ENCODE peak calls at places on chromosomes 1 and 21, in nine cellular contexts. C, G, H, O, W, I, Y, X and E are unnamed samples.

GRCh38 chr1:14929547-14930223 is 223.9 kb upstream of the TMEM51 start:
- DNase-seq in C (no peak), G (no peak), H (no peak), O (peak), W (no peak), I (peak), Y (no peak), X (peak), E (peak)

GRCh38 chr1:14947421-14947820 is 206.1 kb upstream of the TMEM51 start:
- DNase-seq in C (no peak), G (no peak), H (no peak), O (no peak), W (no peak), I (no peak), Y (no peak), X (no peak), E (no peak)

GRCh38 chr1:6000444-6001288 is 8.4 kb upstream of the NPHP4 start:
- DNase-seq in C (no peak), G (no peak), H (no peak), O (no peak), W (no peak), I (no peak), Y (no peak), X (no peak), E (no peak)

GRCh38 chr1:14924455-14925325 is 228.9 kb upstream of the TMEM51 start:
- DNase-seq in C (peak), G (no peak), H (no peak), O (no peak), W (no peak), I (no peak), Y (no peak), X (peak), E (peak)

GRCh38 chr1:234721476-234722266 is 111.7 kb upstream of the IRF2BP2 start:
- DNase-seq in C (peak), G (no peak), H (no peak), O (peak), W (peak), I (no peak), Y (no peak), X (peak), E (peak)

GRCh38 chr21:45390831-45391742 is 13.9 kb upstream of the COL18A1 start:
- DNase-seq in C (no peak), G (no peak), H (no peak), O (no peak), W (no peak), I (no peak), Y (no peak), X (no peak), E (no peak)

GRCh38 chr1:11501906-11502485 is 23.0 kb downstream of the DISP3 start:
- DNase-seq in C (no peak), G (no peak), H (no peak), O (no peak), W (no peak), I (no peak), Y (no peak), X (no peak), E (no peak)

GRCh38 chr1:4693891-4694290 is 39.5 kb downstream of the AJAP1 start:
- DNase-seq in C (no peak), G (no peak), H (no peak), O (no peak), W (no peak), I (no peak), Y (no peak), X (no peak), E (no peak)

GRCh38 chr1:69263982-69264381 is 303.7 kb upstream of the LRRC7 start:
- DNase-seq in C (no peak), G (no peak), H (no peak), O (no peak), W (no peak), I (peak), Y (no peak), X (peak), E (peak)

GRCh38 chr1:22045604-22046228 is 6.8 kb upstream of the CDC42 start:
- DNase-seq in C (no peak), G (no peak), H (no peak), O (no peak), W (no peak), I (no peak), Y (no peak), X (peak), E (no peak)

GRCh38 chr21:15874610-15875009 is 144.8 kb downstream of the USP25 start:
- DNase-seq in C (no peak), G (no peak), H (no peak), O (no peak), W (no peak), I (no peak), Y (no peak), X (peak), E (no peak)

GRCh38 chr1:156497078-156497742 is 3.4 kb downstream of the MEF2D start:
- DNase-seq in C (peak), G (no peak), H (no peak), O (no peak), W (no peak), I (no peak), Y (no peak), X (no peak), E (no peak)

GRCh38 chr1:234680331-234680904 is 70.4 kb upstream of the IRF2BP2 start:
- DNase-seq in C (no peak), G (no peak), H (no peak), O (no peak), W (no peak), I (no peak), Y (no peak), X (no peak), E (no peak)

GRCh38 chr1:177122869-177123268 is 41.6 kb downstream of the ASTN1 start:
- DNase-seq in C (no peak), G (no peak), H (no peak), O (no peak), W (no peak), I (no peak), Y (no peak), X (no peak), E (no peak)

GRCh38 chr1:218462116-218462515 is 117.0 kb downstream of the TGFB2 start:
- DNase-seq in C (no peak), G (no peak), H (no peak), O (no peak), W (no peak), I (no peak), Y (no peak), X (no peak), E (no peak)

GRCh38 chr1:29962831-29963247 is 726.5 kb downstream of the PTPRU start:
- DNase-seq in C (no peak), G (no peak), H (no peak), O (no peak), W (no peak), I (no peak), Y (no peak), X (no peak), E (no peak)

GRCh38 chr1:65412984-65413375 is 7.5 kb upstream of the LEPR start:
- DNase-seq in C (peak), G (no peak), H (no peak), O (peak), W (no peak), I (no peak), Y (no peak), X (peak), E (no peak)

GRCh38 chr1:51417496-51418383 is 87.4 kb upstream of the TTC39A start:
- DNase-seq in C (no peak), G (no peak), H (no peak), O (no peak), W (no peak), I (no peak), Y (no peak), X (peak), E (no peak)

GRCh38 chr1:214341918-214342317 is 61.0 kb downstream of the SMYD2 start:
- DNase-seq in C (no peak), G (no peak), H (no peak), O (no peak), W (no peak), I (no peak), Y (no peak), X (no peak), E (no peak)

GRCh38 chr1:183291216-183291762 is 105.2 kb downstream of the LAMC2 start:
- DNase-seq in C (no peak), G (no peak), H (no peak), O (no peak), W (no peak), I (no peak), Y (no peak), X (peak), E (no peak)

GRCh38 chr1:66339944-66340343 is 194.0 kb upstream of the SGIP1 start:
- DNase-seq in C (no peak), G (no peak), H (no peak), O (no peak), W (no peak), I (no peak), Y (no peak), X (no peak), E (peak)

GRCh38 chr1:27157194-27157593 is 2.3 kb upstream of the SLC9A1 start:
- DNase-seq in C (no peak), G (no peak), H (no peak), O (no peak), W (no peak), I (no peak), Y (no peak), X (no peak), E (no peak)

GRCh38 chr1:24318988-24319863 is at the start of gene GRHL3:
- DNase-seq in C (no peak), G (no peak), H (no peak), O (no peak), W (peak), I (peak), Y (peak), X (peak), E (no peak)

GRCh38 chr1:186849271-186849671 is 20.5 kb downstream of the PLA2G4A start:
- DNase-seq in C (no peak), G (no peak), H (no peak), O (no peak), W (no peak), I (no peak), Y (no peak), X (no peak), E (peak)

GRCh38 chr1:172647110-172647564 is 11.8 kb upstream of the FASLG start:
- DNase-seq in C (no peak), G (peak), H (no peak), O (no peak), W (no peak), I (no peak), Y (no peak), X (peak), E (no peak)

GRCh38 chr1:234656981-234657651 is 47.1 kb upstream of the IRF2BP2 start:
- DNase-seq in C (peak), G (no peak), H (no peak), O (peak), W (no peak), I (peak), Y (no peak), X (peak), E (no peak)

GRCh38 chr1:31258581-31258980 is 18.9 kb upstream of the NKAIN1 start:
- DNase-seq in C (no peak), G (no peak), H (no peak), O (no peak), W (no peak), I (no peak), Y (no peak), X (no peak), E (no peak)

GRCh38 chr1:4796161-4796998 is 142.0 kb downstream of the AJAP1 start:
- DNase-seq in C (no peak), G (no peak), H (no peak), O (no peak), W (no peak), I (no peak), Y (no peak), X (no peak), E (no peak)

GRCh38 chr1:150161747-150162581 is 12.2 kb downstream of the PLEKHO1 start:
- DNase-seq in C (no peak), G (no peak), H (no peak), O (no peak), W (no peak), I (peak), Y (no peak), X (peak), E (no peak)

GRCh38 chr21:36155603-36156338 is 853 bp upstream of the DOP1B start:
- DNase-seq in C (no peak), G (no peak), H (no peak), O (no peak), W (peak), I (peak), Y (peak), X (no peak), E (no peak)